ENCODE peak calls at places on chromosomes 3 and 15, in eight cellular contexts. One of them, this sample, is unnamed.

GRCh38 chr3:153599685-153600084 is 437.7 kb downstream of the RAP2B start:
- DNase-seq in coronary artery: no peak
- DNase-seq in psoas muscle: no peak
- DNase-seq in GM12864: no peak
- DNase-seq in RWPE2: no peak
- DNase-seq in bronchial epithelial cell: peak
- DNase-seq in gastrocnemius medialis: no peak
- DNase-seq in OCI-LY7: no peak
- DNase-seq in this sample: no peak

GRCh38 chr3:42822828-42823227 is 13.6 kb downstream of the ACKR2 start:
- DNase-seq in coronary artery: no peak
- DNase-seq in psoas muscle: no peak
- DNase-seq in GM12864: no peak
- DNase-seq in RWPE2: no peak
- DNase-seq in bronchial epithelial cell: peak
- DNase-seq in gastrocnemius medialis: no peak
- DNase-seq in OCI-LY7: no peak
- DNase-seq in this sample: no peak

GRCh38 chr3:58260733-58261132 is 23.1 kb downstream of the ABHD6 start:
- DNase-seq in coronary artery: no peak
- DNase-seq in psoas muscle: peak
- DNase-seq in GM12864: no peak
- DNase-seq in RWPE2: no peak
- DNase-seq in bronchial epithelial cell: no peak
- DNase-seq in gastrocnemius medialis: peak
- DNase-seq in OCI-LY7: no peak
- DNase-seq in this sample: no peak

GRCh38 chr15:46442196-46442595 is 807.4 kb downstream of the SQOR start:
- DNase-seq in coronary artery: no peak
- DNase-seq in psoas muscle: no peak
- DNase-seq in GM12864: no peak
- DNase-seq in RWPE2: peak
- DNase-seq in bronchial epithelial cell: peak
- DNase-seq in gastrocnemius medialis: no peak
- DNase-seq in OCI-LY7: no peak
- DNase-seq in this sample: no peak

GRCh38 chr15:68375191-68375631 is 56.8 kb downstream of the ITGA11 start:
- DNase-seq in coronary artery: peak
- DNase-seq in psoas muscle: no peak
- DNase-seq in GM12864: no peak
- DNase-seq in RWPE2: peak
- DNase-seq in bronchial epithelial cell: no peak
- DNase-seq in gastrocnemius medialis: no peak
- DNase-seq in OCI-LY7: no peak
- DNase-seq in this sample: no peak

GRCh38 chr3:156388469-156389150 is 166.3 kb downstream of the SSR3 start:
- DNase-seq in coronary artery: no peak
- DNase-seq in psoas muscle: no peak
- DNase-seq in GM12864: no peak
- DNase-seq in RWPE2: no peak
- DNase-seq in bronchial epithelial cell: no peak
- DNase-seq in gastrocnemius medialis: no peak
- DNase-seq in OCI-LY7: no peak
- DNase-seq in this sample: peak

GRCh38 chr15:62644216-62644873 is 398.2 kb upstream of the TPM1 start:
- DNase-seq in coronary artery: no peak
- DNase-seq in psoas muscle: no peak
- DNase-seq in GM12864: no peak
- DNase-seq in RWPE2: no peak
- DNase-seq in bronchial epithelial cell: no peak
- DNase-seq in gastrocnemius medialis: no peak
- DNase-seq in OCI-LY7: no peak
- DNase-seq in this sample: no peak

GRCh38 chr3:184291738-184292445 is 7.1 kb upstream of the PSMD2 start:
- DNase-seq in coronary artery: no peak
- DNase-seq in psoas muscle: no peak
- DNase-seq in GM12864: no peak
- DNase-seq in RWPE2: no peak
- DNase-seq in bronchial epithelial cell: no peak
- DNase-seq in gastrocnemius medialis: no peak
- DNase-seq in OCI-LY7: no peak
- DNase-seq in this sample: no peak

GRCh38 chr3:193702967-193703366 is 110.0 kb downstream of the OPA1 start:
- DNase-seq in coronary artery: no peak
- DNase-seq in psoas muscle: no peak
- DNase-seq in GM12864: no peak
- DNase-seq in RWPE2: no peak
- DNase-seq in bronchial epithelial cell: no peak
- DNase-seq in gastrocnemius medialis: no peak
- DNase-seq in OCI-LY7: no peak
- DNase-seq in this sample: no peak

GRCh38 chr3:117192888-117193287 is 483.3 kb downstream of the TUSC7 start:
- DNase-seq in coronary artery: no peak
- DNase-seq in psoas muscle: no peak
- DNase-seq in GM12864: no peak
- DNase-seq in RWPE2: no peak
- DNase-seq in bronchial epithelial cell: no peak
- DNase-seq in gastrocnemius medialis: no peak
- DNase-seq in OCI-LY7: no peak
- DNase-seq in this sample: peak

GRCh38 chr3:95923496-95924210 is 890.7 kb upstream of the EPHA6 start:
- DNase-seq in coronary artery: no peak
- DNase-seq in psoas muscle: no peak
- DNase-seq in GM12864: no peak
- DNase-seq in RWPE2: no peak
- DNase-seq in bronchial epithelial cell: peak
- DNase-seq in gastrocnemius medialis: peak
- DNase-seq in OCI-LY7: no peak
- DNase-seq in this sample: no peak

GRCh38 chr3:156431334-156432121 is 123.4 kb downstream of the SSR3 start:
- DNase-seq in coronary artery: no peak
- DNase-seq in psoas muscle: no peak
- DNase-seq in GM12864: no peak
- DNase-seq in RWPE2: no peak
- DNase-seq in bronchial epithelial cell: peak
- DNase-seq in gastrocnemius medialis: no peak
- DNase-seq in OCI-LY7: no peak
- DNase-seq in this sample: no peak

GRCh38 chr3:14957933-14958332 is 10.6 kb downstream of the NR2C2 start:
- DNase-seq in coronary artery: no peak
- DNase-seq in psoas muscle: no peak
- DNase-seq in GM12864: no peak
- DNase-seq in RWPE2: no peak
- DNase-seq in bronchial epithelial cell: no peak
- DNase-seq in gastrocnemius medialis: no peak
- DNase-seq in OCI-LY7: peak
- DNase-seq in this sample: peak

GRCh38 chr3:64022451-64023186 is 675 bp downstream of the PSMD6 start:
- DNase-seq in coronary artery: no peak
- DNase-seq in psoas muscle: no peak
- DNase-seq in GM12864: no peak
- DNase-seq in RWPE2: no peak
- DNase-seq in bronchial epithelial cell: peak
- DNase-seq in gastrocnemius medialis: no peak
- DNase-seq in OCI-LY7: no peak
- DNase-seq in this sample: peak

GRCh38 chr3:134867277-134867676 is 72.2 kb downstream of the EPHB1 start:
- DNase-seq in coronary artery: no peak
- DNase-seq in psoas muscle: no peak
- DNase-seq in GM12864: no peak
- DNase-seq in RWPE2: no peak
- DNase-seq in bronchial epithelial cell: no peak
- DNase-seq in gastrocnemius medialis: no peak
- DNase-seq in OCI-LY7: no peak
- DNase-seq in this sample: no peak

GRCh38 chr3:190378240-190378891 is 9.6 kb upstream of the CLDN16 start:
- DNase-seq in coronary artery: no peak
- DNase-seq in psoas muscle: peak
- DNase-seq in GM12864: no peak
- DNase-seq in RWPE2: no peak
- DNase-seq in bronchial epithelial cell: peak
- DNase-seq in gastrocnemius medialis: peak
- DNase-seq in OCI-LY7: no peak
- DNase-seq in this sample: no peak

GRCh38 chr3:25396686-25397085 is 31.4 kb upstream of the RARB start:
- DNase-seq in coronary artery: no peak
- DNase-seq in psoas muscle: no peak
- DNase-seq in GM12864: no peak
- DNase-seq in RWPE2: no peak
- DNase-seq in bronchial epithelial cell: no peak
- DNase-seq in gastrocnemius medialis: no peak
- DNase-seq in OCI-LY7: no peak
- DNase-seq in this sample: peak

GRCh38 chr3:52036829-52037228 is 19.5 kb downstream of the DUSP7 start:
- DNase-seq in coronary artery: no peak
- DNase-seq in psoas muscle: no peak
- DNase-seq in GM12864: no peak
- DNase-seq in RWPE2: no peak
- DNase-seq in bronchial epithelial cell: no peak
- DNase-seq in gastrocnemius medialis: no peak
- DNase-seq in OCI-LY7: peak
- DNase-seq in this sample: no peak
- H3K4me3 ChIP-seq in coronary artery: no peak
- H3K4me3 ChIP-seq in psoas muscle: no peak
- H3K4me3 ChIP-seq in GM12864: no peak
- H3K4me3 ChIP-seq in RWPE2: no peak
- H3K4me3 ChIP-seq in bronchial epithelial cell: no peak
- H3K4me3 ChIP-seq in gastrocnemius medialis: no peak
- H3K4me3 ChIP-seq in OCI-LY7: no peak
- H3K4me3 ChIP-seq in this sample: no peak

GRCh38 chr15:74311734-74312444 is 55.6 kb downstream of the CYP11A1 start:
- DNase-seq in coronary artery: no peak
- DNase-seq in psoas muscle: no peak
- DNase-seq in GM12864: no peak
- DNase-seq in RWPE2: no peak
- DNase-seq in bronchial epithelial cell: no peak
- DNase-seq in gastrocnemius medialis: no peak
- DNase-seq in OCI-LY7: no peak
- DNase-seq in this sample: peak
- TF ChIP-seq CTCF in coronary artery: no peak
- TF ChIP-seq CTCF in psoas muscle: peak
- TF ChIP-seq CTCF in GM12864: peak
- TF ChIP-seq CTCF in RWPE2: peak
- TF ChIP-seq CTCF in bronchial epithelial cell: peak
- TF ChIP-seq CTCF in gastrocnemius medialis: peak
- TF ChIP-seq CTCF in OCI-LY7: peak
- TF ChIP-seq CTCF in this sample: peak

GRCh38 chr3:197178998-197179397 is 119.4 kb downstream of the DLG1 start:
- DNase-seq in coronary artery: no peak
- DNase-seq in psoas muscle: no peak
- DNase-seq in GM12864: no peak
- DNase-seq in RWPE2: no peak
- DNase-seq in bronchial epithelial cell: no peak
- DNase-seq in gastrocnemius medialis: no peak
- DNase-seq in OCI-LY7: no peak
- DNase-seq in this sample: no peak

GRCh38 chr3:197174927-197175326 is 123.5 kb downstream of the DLG1 start:
- DNase-seq in coronary artery: no peak
- DNase-seq in psoas muscle: no peak
- DNase-seq in GM12864: no peak
- DNase-seq in RWPE2: no peak
- DNase-seq in bronchial epithelial cell: no peak
- DNase-seq in gastrocnemius medialis: no peak
- DNase-seq in OCI-LY7: peak
- DNase-seq in this sample: peak

GRCh38 chr3:197171481-197172067 is 126.8 kb downstream of the DLG1 start:
- DNase-seq in coronary artery: no peak
- DNase-seq in psoas muscle: no peak
- DNase-seq in GM12864: no peak
- DNase-seq in RWPE2: no peak
- DNase-seq in bronchial epithelial cell: no peak
- DNase-seq in gastrocnemius medialis: no peak
- DNase-seq in OCI-LY7: no peak
- DNase-seq in this sample: no peak

GRCh38 chr3:197173620-197174019 is 124.8 kb downstream of the DLG1 start:
- DNase-seq in coronary artery: no peak
- DNase-seq in psoas muscle: no peak
- DNase-seq in GM12864: no peak
- DNase-seq in RWPE2: no peak
- DNase-seq in bronchial epithelial cell: no peak
- DNase-seq in gastrocnemius medialis: no peak
- DNase-seq in OCI-LY7: no peak
- DNase-seq in this sample: no peak

DNA sequence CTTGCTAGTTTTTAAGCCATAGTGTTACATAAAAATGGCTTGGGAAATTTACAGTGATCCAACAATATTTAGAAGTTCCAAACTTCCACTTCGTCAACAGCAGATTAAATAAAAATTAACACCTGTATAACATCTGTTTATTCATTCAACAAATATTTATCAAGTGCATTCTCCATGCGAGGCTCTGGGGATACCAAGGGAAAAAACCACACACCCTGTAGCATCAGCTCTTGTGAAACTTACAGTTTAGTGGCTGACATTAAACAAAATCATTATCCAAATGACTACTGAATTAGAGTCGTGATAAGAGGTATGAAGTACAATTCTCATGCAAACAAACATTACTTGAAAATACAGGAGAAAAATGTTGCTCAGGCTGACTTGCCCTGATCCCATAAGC is 122.9 kb downstream of the DLG1 start:
- DNase-seq in coronary artery: no peak
- DNase-seq in psoas muscle: no peak
- DNase-seq in GM12864: no peak
- DNase-seq in RWPE2: no peak
- DNase-seq in bronchial epithelial cell: no peak
- DNase-seq in gastrocnemius medialis: no peak
- DNase-seq in OCI-LY7: no peak
- DNase-seq in this sample: peak
- H3K4me3 ChIP-seq in coronary artery: no peak
- H3K4me3 ChIP-seq in psoas muscle: no peak
- H3K4me3 ChIP-seq in GM12864: no peak
- H3K4me3 ChIP-seq in RWPE2: no peak
- H3K4me3 ChIP-seq in bronchial epithelial cell: no peak
- H3K4me3 ChIP-seq in gastrocnemius medialis: no peak
- H3K4me3 ChIP-seq in OCI-LY7: peak
- H3K4me3 ChIP-seq in this sample: peak

GRCh38 chr3:16407365-16407764 is 106.1 kb downstream of the RFTN1 start:
- DNase-seq in coronary artery: no peak
- DNase-seq in psoas muscle: no peak
- DNase-seq in GM12864: no peak
- DNase-seq in RWPE2: no peak
- DNase-seq in bronchial epithelial cell: no peak
- DNase-seq in gastrocnemius medialis: no peak
- DNase-seq in OCI-LY7: no peak
- DNase-seq in this sample: no peak

GRCh38 chr3:16411450-16411849 is 102.0 kb downstream of the RFTN1 start:
- DNase-seq in coronary artery: no peak
- DNase-seq in psoas muscle: no peak
- DNase-seq in GM12864: no peak
- DNase-seq in RWPE2: no peak
- DNase-seq in bronchial epithelial cell: no peak
- DNase-seq in gastrocnemius medialis: no peak
- DNase-seq in OCI-LY7: peak
- DNase-seq in this sample: no peak

GRCh38 chr3:16412192-16412808 is 101.2 kb downstream of the RFTN1 start:
- DNase-seq in coronary artery: no peak
- DNase-seq in psoas muscle: no peak
- DNase-seq in GM12864: no peak
- DNase-seq in RWPE2: no peak
- DNase-seq in bronchial epithelial cell: no peak
- DNase-seq in gastrocnemius medialis: no peak
- DNase-seq in OCI-LY7: no peak
- DNase-seq in this sample: no peak

GRCh38 chr3:16409032-16409431 is 104.5 kb downstream of the RFTN1 start:
- DNase-seq in coronary artery: no peak
- DNase-seq in psoas muscle: no peak
- DNase-seq in GM12864: no peak
- DNase-seq in RWPE2: no peak
- DNase-seq in bronchial epithelial cell: no peak
- DNase-seq in gastrocnemius medialis: no peak
- DNase-seq in OCI-LY7: no peak
- DNase-seq in this sample: no peak

GRCh38 chr3:16410659-16411058 is 102.8 kb downstream of the RFTN1 start:
- DNase-seq in coronary artery: no peak
- DNase-seq in psoas muscle: no peak
- DNase-seq in GM12864: no peak
- DNase-seq in RWPE2: no peak
- DNase-seq in bronchial epithelial cell: no peak
- DNase-seq in gastrocnemius medialis: no peak
- DNase-seq in OCI-LY7: no peak
- DNase-seq in this sample: no peak
- TF ChIP-seq CTCF in coronary artery: no peak
- TF ChIP-seq CTCF in psoas muscle: no peak
- TF ChIP-seq CTCF in GM12864: no peak
- TF ChIP-seq CTCF in RWPE2: no peak
- TF ChIP-seq CTCF in bronchial epithelial cell: no peak
- TF ChIP-seq CTCF in gastrocnemius medialis: no peak
- TF ChIP-seq CTCF in OCI-LY7: no peak
- TF ChIP-seq CTCF in this sample: no peak